ENCODE peak calls at places on chromosomes 6 and 20, in nine cellular contexts. One of them, this sample, is unnamed.
A peak's percentile ranks its signal among the peaks of the same experiment; 100 is the strongest.

GRCh38 chr6:140576004-140576555 is 1201.6 kb upstream of the CITED2 start:
- DNase-seq in ELR: no peak
- DNase-seq in glutamatergic neuron: no peak
- DNase-seq in activated CD8-positive, alpha-beta memory T cell treated with anti-CD3 and anti-CD28 coated beads for 48 hours: no peak
- DNase-seq in LHCN-M2: no peak
- DNase-seq in heart right ventricle: no peak
- DNase-seq in T-helper 1 cell: no peak
- DNase-seq in stimulated activated CD4-positive, alpha-beta T cell treated with anti-CD3 and anti-CD28 coated beads, Interleukin-4, amount 100 ng/mL, for 48 hours: no peak
- DNase-seq in activated T-cell treated with anti-CD3 and anti-CD28 coated beads for 1 hour: no peak
- DNase-seq in this sample: no peak

GRCh38 chr6:132695773-132696172 is 18.1 kb downstream of the VNN1 start:
- DNase-seq in ELR: peak; percentile 27
- DNase-seq in glutamatergic neuron: no peak
- DNase-seq in activated CD8-positive, alpha-beta memory T cell treated with anti-CD3 and anti-CD28 coated beads for 48 hours: no peak
- DNase-seq in LHCN-M2: no peak
- DNase-seq in heart right ventricle: no peak
- DNase-seq in T-helper 1 cell: no peak
- DNase-seq in stimulated activated CD4-positive, alpha-beta T cell treated with anti-CD3 and anti-CD28 coated beads, Interleukin-4, amount 100 ng/mL, for 48 hours: no peak
- DNase-seq in activated T-cell treated with anti-CD3 and anti-CD28 coated beads for 1 hour: no peak
- DNase-seq in this sample: no peak

GRCh38 chr6:22147983-22148797 is 148.6 kb downstream of the PRL start:
- DNase-seq in ELR: peak; percentile 7
- DNase-seq in glutamatergic neuron: no peak
- DNase-seq in activated CD8-positive, alpha-beta memory T cell treated with anti-CD3 and anti-CD28 coated beads for 48 hours: no peak
- DNase-seq in LHCN-M2: peak; percentile 98
- DNase-seq in heart right ventricle: peak; percentile 56
- DNase-seq in T-helper 1 cell: no peak
- DNase-seq in stimulated activated CD4-positive, alpha-beta T cell treated with anti-CD3 and anti-CD28 coated beads, Interleukin-4, amount 100 ng/mL, for 48 hours: no peak
- DNase-seq in activated T-cell treated with anti-CD3 and anti-CD28 coated beads for 1 hour: no peak
- DNase-seq in this sample: peak; percentile 43

GRCh38 chr6:158010591-158011477 is 29.2 kb downstream of the SYNJ2 start:
- DNase-seq in ELR: no peak
- DNase-seq in glutamatergic neuron: no peak
- DNase-seq in activated CD8-positive, alpha-beta memory T cell treated with anti-CD3 and anti-CD28 coated beads for 48 hours: no peak
- DNase-seq in LHCN-M2: no peak
- DNase-seq in heart right ventricle: no peak
- DNase-seq in T-helper 1 cell: no peak
- DNase-seq in stimulated activated CD4-positive, alpha-beta T cell treated with anti-CD3 and anti-CD28 coated beads, Interleukin-4, amount 100 ng/mL, for 48 hours: no peak
- DNase-seq in activated T-cell treated with anti-CD3 and anti-CD28 coated beads for 1 hour: no peak
- DNase-seq in this sample: no peak

GRCh38 chr6:170108456-170108855 is 182.4 kb downstream of the DLL1 start:
- DNase-seq in ELR: no peak
- DNase-seq in glutamatergic neuron: no peak
- DNase-seq in activated CD8-positive, alpha-beta memory T cell treated with anti-CD3 and anti-CD28 coated beads for 48 hours: no peak
- DNase-seq in LHCN-M2: no peak
- DNase-seq in heart right ventricle: peak; percentile 2
- DNase-seq in T-helper 1 cell: no peak
- DNase-seq in stimulated activated CD4-positive, alpha-beta T cell treated with anti-CD3 and anti-CD28 coated beads, Interleukin-4, amount 100 ng/mL, for 48 hours: no peak
- DNase-seq in activated T-cell treated with anti-CD3 and anti-CD28 coated beads for 1 hour: no peak
- DNase-seq in this sample: no peak

GRCh38 chr6:68497927-68498326 is 137.2 kb upstream of the ADGRB3 start:
- DNase-seq in ELR: peak; percentile 36
- DNase-seq in glutamatergic neuron: no peak
- DNase-seq in activated CD8-positive, alpha-beta memory T cell treated with anti-CD3 and anti-CD28 coated beads for 48 hours: no peak
- DNase-seq in LHCN-M2: peak; percentile 66
- DNase-seq in heart right ventricle: no peak
- DNase-seq in T-helper 1 cell: no peak
- DNase-seq in stimulated activated CD4-positive, alpha-beta T cell treated with anti-CD3 and anti-CD28 coated beads, Interleukin-4, amount 100 ng/mL, for 48 hours: no peak
- DNase-seq in activated T-cell treated with anti-CD3 and anti-CD28 coated beads for 1 hour: no peak
- DNase-seq in this sample: no peak

GRCh38 chr6:83590413-83590812 is 78.1 kb downstream of the PRSS35 start:
- DNase-seq in ELR: peak; percentile 6
- DNase-seq in glutamatergic neuron: no peak
- DNase-seq in activated CD8-positive, alpha-beta memory T cell treated with anti-CD3 and anti-CD28 coated beads for 48 hours: no peak
- DNase-seq in LHCN-M2: peak; percentile 76
- DNase-seq in heart right ventricle: no peak
- DNase-seq in T-helper 1 cell: no peak
- DNase-seq in stimulated activated CD4-positive, alpha-beta T cell treated with anti-CD3 and anti-CD28 coated beads, Interleukin-4, amount 100 ng/mL, for 48 hours: no peak
- DNase-seq in activated T-cell treated with anti-CD3 and anti-CD28 coated beads for 1 hour: no peak
- DNase-seq in this sample: no peak

GRCh38 chr6:76885861-76886301 is 577.4 kb downstream of the HTR1B start:
- DNase-seq in ELR: peak; percentile 47
- DNase-seq in glutamatergic neuron: no peak
- DNase-seq in activated CD8-positive, alpha-beta memory T cell treated with anti-CD3 and anti-CD28 coated beads for 48 hours: no peak
- DNase-seq in LHCN-M2: peak; percentile 85
- DNase-seq in heart right ventricle: no peak
- DNase-seq in T-helper 1 cell: no peak
- DNase-seq in stimulated activated CD4-positive, alpha-beta T cell treated with anti-CD3 and anti-CD28 coated beads, Interleukin-4, amount 100 ng/mL, for 48 hours: no peak
- DNase-seq in activated T-cell treated with anti-CD3 and anti-CD28 coated beads for 1 hour: no peak
- DNase-seq in this sample: no peak

GRCh38 chr6:111764238-111765182 is 108.7 kb downstream of the FYN start:
- DNase-seq in ELR: no peak
- DNase-seq in glutamatergic neuron: no peak
- DNase-seq in activated CD8-positive, alpha-beta memory T cell treated with anti-CD3 and anti-CD28 coated beads for 48 hours: no peak
- DNase-seq in LHCN-M2: no peak
- DNase-seq in heart right ventricle: no peak
- DNase-seq in T-helper 1 cell: peak; percentile 81
- DNase-seq in stimulated activated CD4-positive, alpha-beta T cell treated with anti-CD3 and anti-CD28 coated beads, Interleukin-4, amount 100 ng/mL, for 48 hours: peak; percentile 52
- DNase-seq in activated T-cell treated with anti-CD3 and anti-CD28 coated beads for 1 hour: no peak
- DNase-seq in this sample: no peak

GRCh38 chr20:31705598-31706597 is 16.8 kb downstream of the BCL2L1 start:
- DNase-seq in ELR: no peak
- DNase-seq in glutamatergic neuron: no peak
- DNase-seq in activated CD8-positive, alpha-beta memory T cell treated with anti-CD3 and anti-CD28 coated beads for 48 hours: no peak
- DNase-seq in LHCN-M2: no peak
- DNase-seq in heart right ventricle: no peak
- DNase-seq in T-helper 1 cell: no peak
- DNase-seq in stimulated activated CD4-positive, alpha-beta T cell treated with anti-CD3 and anti-CD28 coated beads, Interleukin-4, amount 100 ng/mL, for 48 hours: no peak
- DNase-seq in activated T-cell treated with anti-CD3 and anti-CD28 coated beads for 1 hour: no peak
- DNase-seq in this sample: no peak

GRCh38 chr20:10329387-10330005 is 104.5 kb downstream of the MKKS start:
- DNase-seq in ELR: no peak
- DNase-seq in glutamatergic neuron: no peak
- DNase-seq in activated CD8-positive, alpha-beta memory T cell treated with anti-CD3 and anti-CD28 coated beads for 48 hours: no peak
- DNase-seq in LHCN-M2: peak; percentile 91
- DNase-seq in heart right ventricle: no peak
- DNase-seq in T-helper 1 cell: no peak
- DNase-seq in stimulated activated CD4-positive, alpha-beta T cell treated with anti-CD3 and anti-CD28 coated beads, Interleukin-4, amount 100 ng/mL, for 48 hours: no peak
- DNase-seq in activated T-cell treated with anti-CD3 and anti-CD28 coated beads for 1 hour: no peak
- DNase-seq in this sample: no peak

GRCh38 chr20:32091888-32092346 is 17.6 kb upstream of the TM9SF4 start:
- DNase-seq in ELR: peak; percentile 82
- DNase-seq in glutamatergic neuron: peak; percentile 100
- DNase-seq in activated CD8-positive, alpha-beta memory T cell treated with anti-CD3 and anti-CD28 coated beads for 48 hours: peak; percentile 44
- DNase-seq in LHCN-M2: peak; percentile 65
- DNase-seq in heart right ventricle: peak; percentile 66
- DNase-seq in T-helper 1 cell: peak; percentile 67
- DNase-seq in stimulated activated CD4-positive, alpha-beta T cell treated with anti-CD3 and anti-CD28 coated beads, Interleukin-4, amount 100 ng/mL, for 48 hours: peak; percentile 76
- DNase-seq in activated T-cell treated with anti-CD3 and anti-CD28 coated beads for 1 hour: peak; percentile 68
- DNase-seq in this sample: peak; percentile 86

GRCh38 chr6:3317741-3318211 is 59.0 kb downstream of the PSMG4 start:
- DNase-seq in ELR: no peak
- DNase-seq in glutamatergic neuron: no peak
- DNase-seq in activated CD8-positive, alpha-beta memory T cell treated with anti-CD3 and anti-CD28 coated beads for 48 hours: no peak
- DNase-seq in LHCN-M2: no peak
- DNase-seq in heart right ventricle: no peak
- DNase-seq in T-helper 1 cell: no peak
- DNase-seq in stimulated activated CD4-positive, alpha-beta T cell treated with anti-CD3 and anti-CD28 coated beads, Interleukin-4, amount 100 ng/mL, for 48 hours: no peak
- DNase-seq in activated T-cell treated with anti-CD3 and anti-CD28 coated beads for 1 hour: no peak
- DNase-seq in this sample: no peak

GRCh38 chr6:79313254-79313653 is 78.8 kb upstream of the HMGN3 start:
- DNase-seq in ELR: no peak
- DNase-seq in glutamatergic neuron: no peak
- DNase-seq in activated CD8-positive, alpha-beta memory T cell treated with anti-CD3 and anti-CD28 coated beads for 48 hours: no peak
- DNase-seq in LHCN-M2: no peak
- DNase-seq in heart right ventricle: no peak
- DNase-seq in T-helper 1 cell: no peak
- DNase-seq in stimulated activated CD4-positive, alpha-beta T cell treated with anti-CD3 and anti-CD28 coated beads, Interleukin-4, amount 100 ng/mL, for 48 hours: no peak
- DNase-seq in activated T-cell treated with anti-CD3 and anti-CD28 coated beads for 1 hour: no peak
- DNase-seq in this sample: no peak

GRCh38 chr6:31304683-31305082 is 32.8 kb upstream of the HLA-C start:
- DNase-seq in ELR: peak; percentile 4
- DNase-seq in glutamatergic neuron: no peak
- DNase-seq in activated CD8-positive, alpha-beta memory T cell treated with anti-CD3 and anti-CD28 coated beads for 48 hours: no peak
- DNase-seq in LHCN-M2: no peak
- DNase-seq in heart right ventricle: no peak
- DNase-seq in T-helper 1 cell: no peak
- DNase-seq in stimulated activated CD4-positive, alpha-beta T cell treated with anti-CD3 and anti-CD28 coated beads, Interleukin-4, amount 100 ng/mL, for 48 hours: no peak
- DNase-seq in activated T-cell treated with anti-CD3 and anti-CD28 coated beads for 1 hour: no peak
- DNase-seq in this sample: no peak

GRCh38 chr20:47821481-47822100 is 36.3 kb upstream of the SULF2 start:
- DNase-seq in ELR: peak; percentile 40
- DNase-seq in glutamatergic neuron: no peak
- DNase-seq in activated CD8-positive, alpha-beta memory T cell treated with anti-CD3 and anti-CD28 coated beads for 48 hours: no peak
- DNase-seq in LHCN-M2: no peak
- DNase-seq in heart right ventricle: no peak
- DNase-seq in T-helper 1 cell: no peak
- DNase-seq in stimulated activated CD4-positive, alpha-beta T cell treated with anti-CD3 and anti-CD28 coated beads, Interleukin-4, amount 100 ng/mL, for 48 hours: no peak
- DNase-seq in activated T-cell treated with anti-CD3 and anti-CD28 coated beads for 1 hour: no peak
- DNase-seq in this sample: no peak

GRCh38 chr6:71197770-71198169 is 90.8 kb upstream of the OGFRL1 start:
- DNase-seq in ELR: peak; percentile 53
- DNase-seq in glutamatergic neuron: no peak
- DNase-seq in activated CD8-positive, alpha-beta memory T cell treated with anti-CD3 and anti-CD28 coated beads for 48 hours: no peak
- DNase-seq in LHCN-M2: peak; percentile 64
- DNase-seq in heart right ventricle: no peak
- DNase-seq in T-helper 1 cell: no peak
- DNase-seq in stimulated activated CD4-positive, alpha-beta T cell treated with anti-CD3 and anti-CD28 coated beads, Interleukin-4, amount 100 ng/mL, for 48 hours: no peak
- DNase-seq in activated T-cell treated with anti-CD3 and anti-CD28 coated beads for 1 hour: no peak
- DNase-seq in this sample: no peak

GRCh38 chr6:14294270-14294951 is 176.8 kb downstream of the CD83 start:
- DNase-seq in ELR: no peak
- DNase-seq in glutamatergic neuron: no peak
- DNase-seq in activated CD8-positive, alpha-beta memory T cell treated with anti-CD3 and anti-CD28 coated beads for 48 hours: no peak
- DNase-seq in LHCN-M2: no peak
- DNase-seq in heart right ventricle: no peak
- DNase-seq in T-helper 1 cell: no peak
- DNase-seq in stimulated activated CD4-positive, alpha-beta T cell treated with anti-CD3 and anti-CD28 coated beads, Interleukin-4, amount 100 ng/mL, for 48 hours: no peak
- DNase-seq in activated T-cell treated with anti-CD3 and anti-CD28 coated beads for 1 hour: no peak
- DNase-seq in this sample: no peak

GRCh38 chr6:12119085-12119588 is 107.0 kb downstream of the HIVEP1 start:
- DNase-seq in ELR: no peak
- DNase-seq in glutamatergic neuron: no peak
- DNase-seq in activated CD8-positive, alpha-beta memory T cell treated with anti-CD3 and anti-CD28 coated beads for 48 hours: no peak
- DNase-seq in LHCN-M2: no peak
- DNase-seq in heart right ventricle: no peak
- DNase-seq in T-helper 1 cell: peak; percentile 75
- DNase-seq in stimulated activated CD4-positive, alpha-beta T cell treated with anti-CD3 and anti-CD28 coated beads, Interleukin-4, amount 100 ng/mL, for 48 hours: peak; percentile 30
- DNase-seq in activated T-cell treated with anti-CD3 and anti-CD28 coated beads for 1 hour: no peak
- DNase-seq in this sample: no peak

GRCh38 chr6:83368582-83368981 is 62.3 kb downstream of the ME1 start:
- DNase-seq in ELR: no peak
- DNase-seq in glutamatergic neuron: no peak
- DNase-seq in activated CD8-positive, alpha-beta memory T cell treated with anti-CD3 and anti-CD28 coated beads for 48 hours: no peak
- DNase-seq in LHCN-M2: no peak
- DNase-seq in heart right ventricle: no peak
- DNase-seq in T-helper 1 cell: no peak
- DNase-seq in stimulated activated CD4-positive, alpha-beta T cell treated with anti-CD3 and anti-CD28 coated beads, Interleukin-4, amount 100 ng/mL, for 48 hours: no peak
- DNase-seq in activated T-cell treated with anti-CD3 and anti-CD28 coated beads for 1 hour: no peak
- DNase-seq in this sample: no peak

GRCh38 chr6:9138856-9139426 is 703.6 kb upstream of the SLC35B3 start:
- DNase-seq in ELR: peak; percentile 31
- DNase-seq in glutamatergic neuron: no peak
- DNase-seq in activated CD8-positive, alpha-beta memory T cell treated with anti-CD3 and anti-CD28 coated beads for 48 hours: no peak
- DNase-seq in LHCN-M2: no peak
- DNase-seq in heart right ventricle: no peak
- DNase-seq in T-helper 1 cell: no peak
- DNase-seq in stimulated activated CD4-positive, alpha-beta T cell treated with anti-CD3 and anti-CD28 coated beads, Interleukin-4, amount 100 ng/mL, for 48 hours: no peak
- DNase-seq in activated T-cell treated with anti-CD3 and anti-CD28 coated beads for 1 hour: no peak
- DNase-seq in this sample: no peak

GRCh38 chr20:63130654-63131577 is 85.0 kb downstream of the YTHDF1 start:
- DNase-seq in ELR: no peak
- DNase-seq in glutamatergic neuron: peak; percentile 7
- DNase-seq in activated CD8-positive, alpha-beta memory T cell treated with anti-CD3 and anti-CD28 coated beads for 48 hours: no peak
- DNase-seq in LHCN-M2: no peak
- DNase-seq in heart right ventricle: no peak
- DNase-seq in T-helper 1 cell: no peak
- DNase-seq in stimulated activated CD4-positive, alpha-beta T cell treated with anti-CD3 and anti-CD28 coated beads, Interleukin-4, amount 100 ng/mL, for 48 hours: no peak
- DNase-seq in activated T-cell treated with anti-CD3 and anti-CD28 coated beads for 1 hour: no peak
- DNase-seq in this sample: no peak

GRCh38 chr6:69865126-69865525 is 1.2 kb upstream of the COL19A1 start:
- DNase-seq in ELR: peak; percentile 59
- DNase-seq in glutamatergic neuron: no peak
- DNase-seq in activated CD8-positive, alpha-beta memory T cell treated with anti-CD3 and anti-CD28 coated beads for 48 hours: no peak
- DNase-seq in LHCN-M2: peak; percentile 74
- DNase-seq in heart right ventricle: no peak
- DNase-seq in T-helper 1 cell: no peak
- DNase-seq in stimulated activated CD4-positive, alpha-beta T cell treated with anti-CD3 and anti-CD28 coated beads, Interleukin-4, amount 100 ng/mL, for 48 hours: no peak
- DNase-seq in activated T-cell treated with anti-CD3 and anti-CD28 coated beads for 1 hour: no peak
- DNase-seq in this sample: no peak

GRCh38 chr6:117536317-117536716 is 53.8 kb downstream of the DCBLD1 start:
- DNase-seq in ELR: no peak
- DNase-seq in glutamatergic neuron: no peak
- DNase-seq in activated CD8-positive, alpha-beta memory T cell treated with anti-CD3 and anti-CD28 coated beads for 48 hours: no peak
- DNase-seq in LHCN-M2: no peak
- DNase-seq in heart right ventricle: no peak
- DNase-seq in T-helper 1 cell: no peak
- DNase-seq in stimulated activated CD4-positive, alpha-beta T cell treated with anti-CD3 and anti-CD28 coated beads, Interleukin-4, amount 100 ng/mL, for 48 hours: no peak
- DNase-seq in activated T-cell treated with anti-CD3 and anti-CD28 coated beads for 1 hour: no peak
- DNase-seq in this sample: no peak

GRCh38 chr6:21496749-21497148 is 96.8 kb upstream of the SOX4 start:
- DNase-seq in ELR: no peak
- DNase-seq in glutamatergic neuron: no peak
- DNase-seq in activated CD8-positive, alpha-beta memory T cell treated with anti-CD3 and anti-CD28 coated beads for 48 hours: no peak
- DNase-seq in LHCN-M2: no peak
- DNase-seq in heart right ventricle: no peak
- DNase-seq in T-helper 1 cell: no peak
- DNase-seq in stimulated activated CD4-positive, alpha-beta T cell treated with anti-CD3 and anti-CD28 coated beads, Interleukin-4, amount 100 ng/mL, for 48 hours: no peak
- DNase-seq in activated T-cell treated with anti-CD3 and anti-CD28 coated beads for 1 hour: no peak
- DNase-seq in this sample: no peak

GRCh38 chr6:138339024-138339423 is 38.7 kb upstream of the SMIM28 start:
- DNase-seq in ELR: no peak
- DNase-seq in glutamatergic neuron: no peak
- DNase-seq in activated CD8-positive, alpha-beta memory T cell treated with anti-CD3 and anti-CD28 coated beads for 48 hours: no peak
- DNase-seq in LHCN-M2: no peak
- DNase-seq in heart right ventricle: no peak
- DNase-seq in T-helper 1 cell: no peak
- DNase-seq in stimulated activated CD4-positive, alpha-beta T cell treated with anti-CD3 and anti-CD28 coated beads, Interleukin-4, amount 100 ng/mL, for 48 hours: no peak
- DNase-seq in activated T-cell treated with anti-CD3 and anti-CD28 coated beads for 1 hour: no peak
- DNase-seq in this sample: no peak